ENCODE peak calls at places on chromosome 4, in nine cellular contexts. U is HCT116; Z is lower lobe of right lung; A is endodermal cell; O is cardiac muscle cell; X is uterus; L is WERI-Rb-1; K is suprapubic skin; S is CD4-positive, CD25-positive, alpha-beta regulatory T cell. H is an unnamed sample.

GRCh38 chr4:47528651-47529050 is 43.6 kb downstream of the ATP10D start:
- DNase-seq in L (no peak), S (no peak), X (no peak), Z (no peak), U (no peak), O (peak; percentile 68), A (no peak), K (no peak), H (no peak)

GRCh38 chr4:98421106-98421505 is 159.9 kb downstream of the RAP1GDS1 start:
- DNase-seq in A (no peak), K (no peak), U (no peak), L (no peak), X (no peak), O (peak; percentile 25), Z (no peak), S (no peak), H (no peak)

GRCh38 chr4:77187231-77187630 is 30.2 kb downstream of the CCNG2 start:
- DNase-seq in O (no peak), A (no peak), S (no peak), U (no peak), Z (no peak), L (no peak), K (no peak), X (no peak), H (no peak)

GRCh38 chr4:176883108-176883550 is 90.4 kb upstream of the VEGFC start:
- DNase-seq in U (no peak), K (no peak), S (no peak), L (no peak), X (no peak), O (peak; percentile 32), A (no peak), Z (no peak), H (no peak)

GRCh38 chr4:69843932-69844331 is 16.0 kb downstream of the SULT1E1 start:
- DNase-seq in X (no peak), K (no peak), A (no peak), S (no peak), U (no peak), O (no peak), L (no peak), Z (no peak), H (no peak)

GRCh38 chr4:165294907-165295306 is 32.6 kb upstream of the MSMO1 start:
- DNase-seq in O (no peak), U (no peak), K (no peak), L (no peak), S (peak; percentile 54), Z (no peak), A (no peak), X (no peak), H (no peak)

GRCh38 chr4:128068927-128069326 is 7.8 kb downstream of the LARP1B start:
- DNase-seq in K (no peak), L (peak; percentile 56), Z (no peak), A (peak; percentile 82), U (peak; percentile 48), X (no peak), S (peak; percentile 39), O (peak; percentile 39), H (no peak)

GRCh38 chr4:37664696-37665095 is 21.5 kb downstream of the RELL1 start:
- DNase-seq in Z (no peak), S (no peak), L (no peak), K (no peak), U (no peak), A (peak; percentile 76), X (no peak), O (no peak), H (no peak)

GRCh38 chr4:82425478-82425877 is 4.8 kb downstream of the HNRNPDL start:
- DNase-seq in L (no peak), U (no peak), Z (no peak), A (no peak), K (no peak), X (no peak), S (no peak), O (no peak), H (no peak)

GRCh38 chr4:113256946-113257345 is 207.5 kb downstream of the ANK2 start:
- DNase-seq in U (no peak), L (no peak), O (peak; percentile 16), X (no peak), S (no peak), K (no peak), A (no peak), Z (no peak), H (no peak)

GRCh38 chr4:100240008-100240407 is 49.7 kb upstream of the DDIT4L start:
- DNase-seq in Z (no peak), S (no peak), U (no peak), A (no peak), L (no peak), K (no peak), O (peak; percentile 13), X (no peak), H (no peak)

GRCh38 chr4:36568575-36568974 is 287.2 kb downstream of the DTHD1 start:
- DNase-seq in S (no peak), K (no peak), U (no peak), Z (no peak), A (no peak), L (no peak), X (no peak), O (no peak), H (no peak)

GRCh38 chr4:174789666-174790065 is 39.4 kb downstream of the GLRA3 start:
- DNase-seq in K (no peak), U (no peak), A (no peak), Z (no peak), L (no peak), O (no peak), S (no peak), X (no peak), H (no peak)

DNA sequence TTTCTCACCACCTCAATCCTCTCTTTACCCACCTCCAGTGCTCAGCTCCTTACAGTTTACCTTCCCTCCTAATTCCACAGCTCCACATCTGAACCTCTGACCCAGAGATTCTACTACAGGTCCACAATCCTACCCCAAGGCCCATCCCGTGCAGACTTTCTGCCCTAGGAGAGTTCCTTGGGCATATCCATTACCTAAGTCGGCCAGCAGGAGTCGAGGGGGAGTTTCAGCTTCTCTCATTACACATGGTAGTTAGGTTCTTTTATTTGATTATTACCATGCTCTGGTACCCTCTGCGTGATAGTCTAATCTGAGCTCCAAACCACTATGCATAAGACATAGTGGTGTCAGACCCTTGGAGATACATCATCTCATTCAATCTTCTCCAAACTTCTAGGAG is 117.9 kb downstream of the SH3RF1 start:
- DNase-seq in K (no peak), X (no peak), Z (no peak), O (no peak), S (no peak), U (no peak), A (peak; percentile 54), L (no peak), H (no peak)
- H3K27ac ChIP-seq in K (no peak overlapping the region), X (no peak overlapping the region), Z (no peak overlapping the region), O (no peak overlapping the region), S (no peak overlapping the region), U (no peak overlapping the region), A (no peak overlapping the region), L (no peak overlapping the region), H (no peak overlapping the region)

GRCh38 chr4:158783775-158784174 is 14.9 kb downstream of the FNIP2 start:
- DNase-seq in S (no peak), L (no peak), A (no peak), X (no peak), O (no peak), Z (no peak), K (no peak), U (no peak), H (no peak)
- H3K27me3 ChIP-seq in S (no peaks in the 10 kb centered on the region), L (no peaks in the 10 kb centered on the region), A (no peaks in the 10 kb centered on the region), X (no peaks in the 10 kb centered on the region), O (no peaks in the 10 kb centered on the region), Z (no peaks in the 10 kb centered on the region), K (no peaks in the 10 kb centered on the region), U (no peaks in the 10 kb centered on the region), H (no peaks in the 10 kb centered on the region)

DNA sequence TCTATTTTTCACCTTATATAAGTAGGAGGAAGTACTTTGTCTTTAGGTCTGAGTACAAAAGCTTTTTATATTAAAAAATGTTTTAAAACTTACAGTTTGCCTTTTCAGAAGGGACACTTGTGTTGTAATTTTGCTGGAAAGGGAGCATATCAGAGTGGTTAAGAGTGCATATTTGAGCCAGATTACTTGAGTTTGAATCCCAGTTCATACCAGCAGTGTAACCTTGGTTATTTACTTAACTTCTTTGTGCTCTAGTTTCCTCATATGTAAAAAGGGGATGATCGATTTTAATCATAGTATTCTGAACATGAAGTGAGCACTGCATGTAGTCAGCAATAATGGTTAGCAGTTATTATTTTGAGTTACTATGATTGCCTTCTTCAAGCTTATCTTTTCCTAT is 78.3 kb upstream of the SLC4A4 start:
- DNase-seq in K (no peak), O (no peak), S (no peak), Z (no peak), X (no peak), L (no peak), A (no peak), U (no peak), H (no peak)
- H3K27ac ChIP-seq in K (peak overlapping the region; percentile 32), O (peak overlapping the region; percentile 25), S (no peak overlapping the region), Z (no peak overlapping the region), X (no peak overlapping the region), L (no peak overlapping the region), A (no peak overlapping the region), U (no peak overlapping the region), H (no peak overlapping the region)

DNA sequence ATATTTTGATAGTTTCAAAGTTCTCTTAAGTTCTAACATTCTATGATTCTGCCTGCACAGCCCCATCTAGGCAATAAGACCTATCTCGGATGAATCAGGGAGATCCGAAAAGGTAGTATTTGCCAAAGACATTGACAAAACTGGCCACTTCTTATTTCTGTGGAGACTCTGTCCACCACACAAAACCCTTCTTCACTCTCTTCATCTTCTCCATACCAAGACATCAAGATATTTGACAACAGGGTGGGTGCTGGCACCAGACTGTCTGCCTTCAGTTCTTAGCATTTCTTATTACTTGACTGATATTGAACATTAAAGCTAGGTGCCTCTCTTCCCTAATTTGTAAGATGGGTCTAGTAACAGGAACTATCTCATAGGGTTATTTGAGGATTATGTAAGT is 1.8 kb upstream of the UNC5C start:
- DNase-seq in A (no peak), K (no peak), L (no peak), U (no peak), S (no peak), X (no peak), O (no peak), Z (no peak), H (no peak)
- H3K27me3 ChIP-seq in A (peaks cover 32% of the 10 kb centered on the region), K (peaks cover 49% of the 10 kb centered on the region), L (no peaks in the 10 kb centered on the region), U (no peaks in the 10 kb centered on the region), S (peaks cover 7% of the 10 kb centered on the region), X (no peaks in the 10 kb centered on the region), O (no peaks in the 10 kb centered on the region), Z (peaks cover 20% of the 10 kb centered on the region), H (no peaks in the 10 kb centered on the region)

GRCh38 chr4:141680060-141680459 is 43.7 kb downstream of the IL15 start:
- DNase-seq in U (no peak), X (no peak), A (no peak), L (no peak), O (no peak), K (no peak), Z (no peak), S (no peak), H (no peak)
- H3K27ac ChIP-seq in U (no peak overlapping the region), X (no peak overlapping the region), A (no peak overlapping the region), L (no peak overlapping the region), O (no peak overlapping the region), K (no peak overlapping the region), Z (no peak overlapping the region), S (no peak overlapping the region), H (no peak overlapping the region)

H was measured in adrenal gland.